ENCODE peak calls at places on chromosome 16, in four cellular contexts. F is fibroblast of lung, X is OCI-LY7, T is IMR-90. C is an unnamed sample. For H4K20me1, the result is how much of the 10 kb centered on the place peaks cover.

GRCh38 chr16:89089142-89089541 is 4.5 kb upstream of the ACSF3 start:
- DNase-seq in F (no peak), X (no peak), T (no peak), C (no peak)

GRCh38 chr16:9458816-9459215 is 367.4 kb downstream of the HAPSTR1 start:
- DNase-seq in F (no peak), X (no peak), T (no peak), C (no peak)

GRCh38 chr16:72927199-72928088 is 120.5 kb downstream of the ZFHX3 start:
- DNase-seq in F (peak), X (no peak), T (peak), C (peak)

GRCh38 chr16:26111900-26112299 is 420.1 kb downstream of the HS3ST4 start:
- DNase-seq in F (no peak), X (peak), T (no peak), C (no peak)

GRCh38 chr16:50393461-50394214 is 24.9 kb upstream of the BRD7 start:
- DNase-seq in F (no peak), X (no peak), T (no peak), C (no peak)

GRCh38 chr16:30937692-30938091 is 11.2 kb upstream of the ORAI3 start:
- DNase-seq in F (no peak), X (no peak), T (no peak), C (no peak)

GRCh38 chr16:88803264-88803987 is at the start of gene CDT1:
- DNase-seq in F (peak), X (peak), T (peak), C (peak)

GRCh38 chr16:24906199-24906808 is 60.5 kb downstream of the SLC5A11 start:
- DNase-seq in F (peak), X (peak), T (peak), C (peak)

GRCh38 chr16:56013962-56014552 is 138.9 kb upstream of the CES5A start:
- DNase-seq in F (peak), X (peak), T (peak), C (peak)

GRCh38 chr16:50093607-50094570 is 28.1 kb downstream of the HEATR3 start:
- DNase-seq in F (peak), X (no peak), T (no peak), C (no peak)

GRCh38 chr16:52581530-52581929 is 34.6 kb upstream of the TOX3 start:
- DNase-seq in F (no peak), X (no peak), T (no peak), C (no peak)

GRCh38 chr16:57633383-57634064 is 5.1 kb downstream of the ADGRG1 start:
- DNase-seq in F (no peak), X (no peak), T (no peak), C (no peak)

GRCh38 chr16:89615596-89616090 is 2.2 kb downstream of the DPEP1 start:
- DNase-seq in F (no peak), X (no peak), T (no peak), C (no peak)

GRCh38 chr16:63856537-63856936 is 1265.3 kb downstream of the CDH11 start:
- DNase-seq in F (no peak), X (no peak), T (no peak), C (no peak)

GRCh38 chr16:30958164-30959083 is 870 bp downstream of the SETD1A start:
- DNase-seq in F (peak), X (peak), T (peak), C (peak)

GRCh38 chr16:86635181-86635580 is 56.8 kb downstream of the FOXL1 start:
- DNase-seq in F (peak), X (no peak), T (no peak), C (no peak)

GRCh38 chr16:27429330-27429871 is 27.4 kb downstream of the IL21R start:
- DNase-seq in F (no peak), X (no peak), T (no peak), C (no peak)

GRCh38 chr16:50446861-50447260 is 78.1 kb upstream of the BRD7 start:
- DNase-seq in F (no peak), X (no peak), T (no peak), C (no peak)

GRCh38 chr16:82682757-82683156 is 56.0 kb downstream of the CDH13 start:
- DNase-seq in F (no peak), X (no peak), T (no peak), C (no peak)

GRCh38 chr16:64543401-64543800 is 578.5 kb downstream of the CDH11 start:
- DNase-seq in F (no peak), X (no peak), T (no peak), C (no peak)

GRCh38 chr16:10262377-10263132 is 80.3 kb upstream of the GRIN2A start:
- DNase-seq in F (no peak), X (no peak), T (no peak), C (no peak)

GRCh38 chr16:27177031-27177774 is 26.1 kb upstream of the KDM8 start:
- DNase-seq in F (peak), X (no peak), T (peak), C (peak)

GRCh38 chr16:24253192-24253591 is 2.9 kb upstream of the CACNG3 start:
- DNase-seq in F (peak), X (peak), T (peak), C (peak)

GRCh38 chr16:88906020-88906419 is 39.6 kb upstream of the PABPN1L start:
- DNase-seq in F (no peak), X (no peak), T (no peak), C (no peak)

GRCh38 chr16:57883480-57883879 is 81.2 kb upstream of the KIFC3 start:
- DNase-seq in F (no peak), X (no peak), T (no peak), C (no peak)

GRCh38 chr16:68319185-68319908 is 8.5 kb downstream of the PRMT7 start:
- DNase-seq in F (no peak), X (no peak), T (peak), C (no peak)

GRCh38 chr16:11309895-11310633 is 28.9 kb upstream of the PRM1 start:
- DNase-seq in F (no peak), X (peak), T (no peak), C (no peak)

GRCh38 chr16:9840761-9841665 is 341.2 kb downstream of the GRIN2A start:
- DNase-seq in F (no peak), X (no peak), T (no peak), C (no peak)

GRCh38 chr16:21060027-21060510 is 90.6 kb downstream of the DNAH3 start:
- DNase-seq in F (no peak), X (no peak), T (no peak), C (no peak)

GRCh38 chr16:88920618-88921602 is 54.5 kb upstream of the PABPN1L start:
- DNase-seq in F (peak), X (no peak), T (peak), C (peak)

GRCh38 chr16:74951676-74952075 is 33.2 kb downstream of the WDR59 start:
- DNase-seq in F (no peak), X (no peak), T (no peak), C (no peak)

GRCh38 chr16:47613251-47613650 is 152.1 kb downstream of the PHKB start:
- DNase-seq in F (peak), X (no peak), T (no peak), C (no peak)

GRCh38 chr16:20675488-20676267 is 21.8 kb downstream of the ACSM1 start:
- DNase-seq in F (no peak), X (no peak), T (no peak), C (peak)

GRCh38 chr16:2874584-2875362 is 8.2 kb upstream of the FLYWCH2 start:
- DNase-seq in F (peak), X (peak), T (peak), C (peak)

GRCh38 chr16:22638393-22639206 is 127.9 kb downstream of the NPIPB5 start:
- DNase-seq in F (peak), X (no peak), T (no peak), C (peak)

GRCh38 chr16:74726736-74727135 is 26.1 kb upstream of the MLKL start:
- DNase-seq in F (no peak), X (peak), T (no peak), C (peak)

GRCh38 chr16:23564964-23565363 is 7.4 kb downstream of the UBFD1 start:
- DNase-seq in F (no peak), X (no peak), T (no peak), C (no peak)

GRCh38 chr16:53992057-53992378 is 288.1 kb downstream of the FTO start:
- DNase-seq in F (no peak), X (no peak), T (no peak), C (no peak)
- H3K4me3 ChIP-seq in F (peak), X (no peak), T (no peak), C (no peak)

GRCh38 chr16:85631802-85632393 is 18.8 kb downstream of the GSE1 start:
- DNase-seq in F (no peak), X (no peak), T (no peak), C (no peak)
- TF ChIP-seq CTCF in F (no peak), X (peak), T (no peak), C (peak)

DNA sequence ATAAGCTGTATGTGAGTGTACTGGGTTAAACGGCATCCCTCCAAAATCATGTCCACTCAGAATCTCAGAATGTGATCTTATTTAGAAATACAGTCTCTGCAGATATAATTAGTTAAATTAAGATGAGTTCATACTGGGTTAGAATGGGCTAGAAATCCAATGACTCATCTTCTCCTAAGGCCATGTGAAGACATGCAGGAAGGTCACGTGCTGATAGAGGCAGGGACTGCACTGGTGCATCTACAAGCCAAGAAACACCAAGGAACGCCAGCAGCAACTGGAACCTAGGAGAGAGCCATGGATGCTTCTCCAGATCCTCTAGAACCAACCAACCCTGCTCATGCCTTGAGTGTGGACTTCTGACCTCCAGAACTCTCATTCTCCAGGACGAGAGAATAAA is 241.0 kb downstream of the XYLT1 start:
- DNase-seq in F (no peak), X (no peak), T (no peak), C (no peak)
- H4K20me1 ChIP-seq in F (under half), X (under half), T (under half), C (under half)

GRCh38 chr16:3971261-3971660 is 90.7 kb upstream of the CREBBP start:
- DNase-seq in F (peak), X (no peak), T (peak), C (peak)
- H3K4me3 ChIP-seq in F (no peak), X (no peak), T (no peak), C (no peak)

DNA sequence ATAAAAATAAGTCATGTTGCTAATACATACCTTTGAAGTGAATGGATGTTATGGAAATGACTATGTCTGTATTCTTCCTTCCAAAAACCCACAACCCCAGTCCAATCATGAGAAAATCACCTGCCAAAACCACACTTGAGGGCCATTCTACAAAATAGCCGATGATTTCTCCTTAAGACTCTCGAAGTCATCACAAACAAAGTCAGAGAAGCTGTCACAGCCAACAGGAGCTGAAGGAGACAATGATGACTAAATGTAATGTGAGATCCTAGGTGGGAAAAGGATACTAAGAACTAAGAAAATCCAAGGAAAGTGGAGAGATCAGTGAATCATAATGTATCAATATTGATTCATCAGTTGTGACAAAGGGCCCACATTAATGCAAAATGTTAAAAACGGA is 432.9 kb upstream of the DYNLRB2 start:
- DNase-seq in F (no peak), X (no peak), T (no peak), C (peak)
- TF ChIP-seq CTCF in F (no peak), X (no peak), T (no peak), C (no peak)

GRCh38 chr16:87741700-87742415 is 23.9 kb downstream of the KLHDC4 start:
- DNase-seq in F (no peak), X (no peak), T (no peak), C (no peak)
- H4K20me1 ChIP-seq in F (under half), X (under half), T (under half), C (under half)

DNA sequence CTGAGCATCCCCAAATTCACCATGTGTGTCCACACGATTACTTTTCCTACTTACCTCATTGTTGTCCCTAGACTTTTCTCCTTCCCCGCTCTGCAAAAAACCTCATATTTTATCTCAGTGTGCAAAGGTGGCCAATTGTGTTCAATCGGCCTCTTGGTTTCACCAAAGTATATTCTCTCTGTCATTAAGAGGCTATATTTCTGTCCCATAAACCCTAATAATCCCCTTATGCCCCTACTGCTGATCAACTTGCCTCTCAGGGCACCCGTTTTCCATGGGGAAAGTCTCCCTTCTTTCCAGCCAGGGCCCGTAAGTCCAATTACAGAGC is 11.6 kb downstream of the CES2 start:
- DNase-seq in F (no peak), X (no peak), T (no peak), C (no peak)
- H3K4me3 ChIP-seq in F (no peak), X (no peak), T (no peak), C (no peak)

C was measured in PC-3.